ENCODE peak calls at places on chromosomes 3 and 15, in seven cellular contexts. T, Y, M, N, X, F and S are unnamed samples.

GRCh38 chr3:170780955-170781354 is 89.0 kb downstream of the RPL22L1 start:
- DNase-seq in T (no peak), Y (no peak), M (no peak), N (no peak), X (no peak), F (no peak), S (no peak)

GRCh38 chr15:62758952-62759349 is 283.6 kb upstream of the TPM1 start:
- DNase-seq in T (no peak), Y (no peak), M (no peak), N (no peak), X (no peak), F (no peak), S (no peak)

GRCh38 chr3:46052531-46052930 is 25.2 kb upstream of the XCR1 start:
- DNase-seq in T (no peak), Y (no peak), M (no peak), N (no peak), X (no peak), F (no peak), S (no peak)

GRCh38 chr3:190319660-190320059 is 2.6 kb downstream of the CLDN1 start:
- DNase-seq in T (no peak), Y (no peak), M (no peak), N (no peak), X (no peak), F (peak; percentile 18), S (no peak)

GRCh38 chr3:133547432-133548041 is 25.9 kb upstream of the CDV3 start:
- DNase-seq in T (no peak), Y (peak; percentile 73), M (no peak), N (no peak), X (no peak), F (no peak), S (no peak)

GRCh38 chr15:88641959-88642452 is 3.2 kb downstream of the ISG20 start:
- DNase-seq in T (no peak), Y (no peak), M (no peak), N (no peak), X (no peak), F (no peak), S (no peak)

GRCh38 chr3:182364323-182364722 is 429.0 kb upstream of the ATP11B start:
- DNase-seq in T (no peak), Y (no peak), M (peak; percentile 16), N (peak; percentile 14), X (no peak), F (no peak), S (no peak)

GRCh38 chr3:40302784-40303183 is 6.7 kb upstream of the EIF1B start:
- DNase-seq in T (no peak), Y (no peak), M (no peak), N (no peak), X (no peak), F (no peak), S (no peak)

GRCh38 chr15:41490355-41490754 is 3.3 kb upstream of the ITPKA start:
- DNase-seq in T (peak; percentile 6), Y (peak; percentile 82), M (no peak), N (no peak), X (no peak), F (no peak), S (peak; percentile 92)

GRCh38 chr3:176872771-176873209 is 324.5 kb downstream of the TBL1XR1 start:
- DNase-seq in T (no peak), Y (peak; percentile 79), M (peak; percentile 60), N (no peak), X (peak; percentile 55), F (peak; percentile 52), S (peak; percentile 11)

GRCh38 chr3:107369791-107370190 is 7.4 kb upstream of the CCDC54 start:
- DNase-seq in T (no peak), Y (no peak), M (no peak), N (no peak), X (no peak), F (no peak), S (no peak)

GRCh38 chr3:105584351-105584790 is 217.7 kb downstream of the ALCAM start:
- DNase-seq in T (no peak), Y (peak; percentile 75), M (no peak), N (no peak), X (no peak), F (no peak), S (no peak)

GRCh38 chr3:108673988-108674661 is 83.1 kb downstream of the RETNLB start:
- DNase-seq in T (no peak), Y (no peak), M (no peak), N (no peak), X (no peak), F (no peak), S (no peak)